ENCODE peak calls at places on chromosomes 2 and 18, in nine cellular contexts. Y is H4; G is ELF-1; B is PC-9; N is caudate nucleus; C is effector CD8-positive, alpha-beta T cell; T is GDM1; O is iPS-NIHi11; D is NCI-H1694. H is an unnamed sample.

GRCh38 chr2:29946465-29946864 is 25.1 kb upstream of the ALK start:
- DNase-seq in N (no peak), Y (no peak), T (no peak), O (no peak), B (no peak), G (no peak), C (no peak), D (no peak), H (no peak)

GRCh38 chr18:13003466-13003896 is 12.3 kb downstream of the CEP192 start:
- DNase-seq in Y (peak), C (no peak), D (peak), O (peak), T (peak), N (peak), G (peak), B (no peak), H (peak)

GRCh38 chr2:120947327-120947726 is 211.7 kb downstream of the GLI2 start:
- DNase-seq in D (no peak), C (no peak), B (no peak), T (no peak), N (no peak), G (no peak), Y (no peak), O (no peak), H (no peak)

GRCh38 chr18:5295231-5295920 is at the start of gene ZBTB14:
- DNase-seq in B (peak), G (peak), T (peak), C (peak), D (no peak), O (peak), Y (peak), N (peak), H (peak)

GRCh38 chr18:77635441-77635840 is 385.8 kb downstream of the GALR1 start:
- DNase-seq in C (no peak), G (no peak), B (no peak), T (no peak), Y (no peak), O (no peak), D (peak), N (peak), H (no peak)

GRCh38 chr2:44706584-44707553 is 234.6 kb upstream of the SIX3 start:
- DNase-seq in C (no peak), O (no peak), D (peak), N (no peak), T (no peak), G (no peak), Y (no peak), B (no peak), H (no peak)

GRCh38 chr2:20622296-20622686 is 28.6 kb downstream of the HS1BP3 start:
- DNase-seq in C (no peak), T (no peak), O (no peak), B (no peak), D (no peak), G (no peak), N (no peak), Y (no peak), H (no peak)

GRCh38 chr2:26711457-26712155 is 19.1 kb downstream of the KCNK3 start:
- DNase-seq in O (no peak), Y (no peak), C (no peak), N (no peak), D (peak), B (no peak), T (no peak), G (no peak), H (no peak)

GRCh38 chr18:51196811-51197660 is 445 bp downstream of the MEX3C start:
- DNase-seq in B (peak), G (peak), C (peak), D (no peak), Y (peak), N (peak), O (peak), T (peak), H (peak)

GRCh38 chr18:36340232-36340631 is 42.7 kb downstream of the FHOD3 start:
- DNase-seq in Y (no peak), G (no peak), C (no peak), O (no peak), D (no peak), T (no peak), B (no peak), N (no peak), H (no peak)

GRCh38 chr18:40413160-40413559 is 1541.9 kb upstream of the PIK3C3 start:
- DNase-seq in O (peak), G (peak), T (no peak), B (no peak), N (peak), D (peak), Y (peak), C (no peak), H (peak)

GRCh38 chr2:66233981-66234380 is 200.9 kb upstream of the MEIS1 start:
- DNase-seq in T (no peak), Y (no peak), G (no peak), O (no peak), N (no peak), B (no peak), D (no peak), C (no peak), H (no peak)

GRCh38 chr2:238103465-238104070 is 3.4 kb downstream of the ESPNL start:
- DNase-seq in N (no peak), T (no peak), Y (no peak), G (no peak), D (no peak), C (no peak), B (no peak), O (no peak), H (no peak)

GRCh38 chr18:34583895-34584294 is 126.2 kb upstream of the DTNA start:
- DNase-seq in D (no peak), B (no peak), N (no peak), T (no peak), G (no peak), O (no peak), Y (no peak), C (no peak), H (no peak)

GRCh38 chr2:69018629-69019227 is 5.7 kb downstream of the ANTXR1 start:
- DNase-seq in O (no peak), Y (no peak), N (no peak), T (no peak), B (no peak), D (no peak), C (no peak), G (no peak), H (no peak)

GRCh38 chr2:22355816-22356433 is 1029.1 kb upstream of the KLHL29 start:
- DNase-seq in T (no peak), B (peak), G (peak), N (peak), O (peak), D (peak), C (peak), Y (no peak), H (peak)

GRCh38 chr2:56130463-56131070 is 53.2 kb upstream of the CCDC85A start:
- DNase-seq in O (peak), C (no peak), N (peak), G (peak), D (peak), T (peak), Y (peak), B (peak), H (peak)

GRCh38 chr2:121284424-121285076 is 452 bp downstream of the TFCP2L1 start:
- DNase-seq in G (peak), N (no peak), B (peak), T (no peak), C (no peak), Y (no peak), D (no peak), O (peak), H (peak)

GRCh38 chr18:75344161-75344560 is 83.3 kb downstream of the SMIM21 start:
- DNase-seq in G (no peak), C (no peak), B (no peak), D (no peak), T (no peak), Y (no peak), O (no peak), N (no peak), H (no peak)

GRCh38 chr2:190093793-190094192 is 31.3 kb upstream of the MSTN start:
- DNase-seq in D (no peak), N (no peak), O (no peak), Y (peak), C (no peak), T (no peak), B (no peak), G (no peak), H (no peak)

GRCh38 chr2:14633451-14634211 is 1.1 kb downstream of the LRATD1 start:
- DNase-seq in G (peak), Y (no peak), B (no peak), O (no peak), T (no peak), D (no peak), C (no peak), N (no peak), H (peak)

GRCh38 chr2:64919261-64919660 is 69.9 kb upstream of the SLC1A4 start:
- DNase-seq in N (no peak), G (no peak), B (no peak), Y (no peak), O (no peak), T (no peak), D (no peak), C (no peak), H (no peak)

GRCh38 chr2:241003369-241003768 is 5.0 kb downstream of the SNED1 start:
- DNase-seq in T (no peak), C (no peak), G (peak), B (no peak), Y (no peak), N (no peak), O (no peak), D (no peak), H (no peak)

GRCh38 chr2:106129150-106129549 is 65.0 kb downstream of the UXS1 start:
- DNase-seq in N (no peak), Y (no peak), G (no peak), B (no peak), O (no peak), T (no peak), D (no peak), C (no peak), H (no peak)

GRCh38 chr2:73156539-73157124 is 43.9 kb upstream of the RAB11FIP5 start:
- DNase-seq in G (peak), T (peak), Y (no peak), N (peak), C (no peak), D (peak), O (peak), B (peak), H (peak)

GRCh38 chr18:78601923-78602322 is 377.7 kb upstream of the SALL3 start:
- DNase-seq in O (no peak), G (no peak), T (no peak), B (no peak), D (no peak), Y (no peak), N (no peak), C (no peak), H (no peak)

H was measured in MCF 10A.